ENCODE peak calls at places on chromosomes 13 and 19, in seven cellular contexts. One of them, this sample, is unnamed.

GRCh38 chr13:46607768-46608553 is 55.0 kb downstream of the LRCH1 start:
- DNase-seq in K562: no peak
- DNase-seq in HCT116: peak
- DNase-seq in HepG2: peak
- DNase-seq in H1: no peak
- DNase-seq in SK-N-SH: no peak
- DNase-seq in GM12878: no peak
- DNase-seq in this sample: no peak

GRCh38 chr13:45878966-45879365 is 27.4 kb upstream of the SIAH3 start:
- DNase-seq in GM12878: no peak
- DNase-seq in SK-N-SH: no peak
- DNase-seq in H1: no peak
- DNase-seq in HCT116: no peak
- DNase-seq in HepG2: no peak
- DNase-seq in K562: no peak
- DNase-seq in this sample: no peak

GRCh38 chr19:50432658-50433057 is at the start of gene MYBPC2:
- DNase-seq in HCT116: no peak
- DNase-seq in H1: no peak
- DNase-seq in GM12878: no peak
- DNase-seq in K562: peak
- DNase-seq in HepG2: no peak
- DNase-seq in SK-N-SH: no peak
- DNase-seq in this sample: no peak

GRCh38 chr13:41694902-41695301 is 237.6 kb downstream of the RGCC start:
- DNase-seq in H1: no peak
- DNase-seq in K562: no peak
- DNase-seq in GM12878: peak
- DNase-seq in HCT116: peak
- DNase-seq in HepG2: no peak
- DNase-seq in SK-N-SH: no peak
- DNase-seq in this sample: no peak

GRCh38 chr19:47032171-47032811 is 12.7 kb downstream of the NPAS1 start:
- DNase-seq in SK-N-SH: peak
- DNase-seq in K562: peak
- DNase-seq in H1: no peak
- DNase-seq in HCT116: peak
- DNase-seq in HepG2: no peak
- DNase-seq in GM12878: no peak
- DNase-seq in this sample: no peak

GRCh38 chr13:44622701-44623100 is 46.6 kb upstream of the TSC22D1 start:
- DNase-seq in K562: no peak
- DNase-seq in HepG2: no peak
- DNase-seq in H1: no peak
- DNase-seq in GM12878: no peak
- DNase-seq in SK-N-SH: no peak
- DNase-seq in HCT116: no peak
- DNase-seq in this sample: no peak

GRCh38 chr13:20351279-20352022 is 119.3 kb upstream of the GJB6 start:
- DNase-seq in SK-N-SH: no peak
- DNase-seq in K562: no peak
- DNase-seq in HepG2: no peak
- DNase-seq in H1: no peak
- DNase-seq in GM12878: no peak
- DNase-seq in HCT116: no peak
- DNase-seq in this sample: no peak

GRCh38 chr19:6273701-6274601 is 5.8 kb downstream of the MLLT1 start:
- DNase-seq in GM12878: no peak
- DNase-seq in HCT116: no peak
- DNase-seq in H1: no peak
- DNase-seq in K562: peak
- DNase-seq in HepG2: peak
- DNase-seq in SK-N-SH: peak
- DNase-seq in this sample: no peak

GRCh38 chr13:41791056-41791455 is 169.9 kb downstream of the VWA8 start:
- DNase-seq in GM12878: no peak
- DNase-seq in H1: no peak
- DNase-seq in HCT116: no peak
- DNase-seq in K562: no peak
- DNase-seq in SK-N-SH: no peak
- DNase-seq in HepG2: no peak
- DNase-seq in this sample: no peak

GRCh38 chr13:112184261-112184660 is 117.3 kb downstream of the SOX1 start:
- DNase-seq in H1: no peak
- DNase-seq in HepG2: no peak
- DNase-seq in HCT116: no peak
- DNase-seq in SK-N-SH: no peak
- DNase-seq in K562: no peak
- DNase-seq in GM12878: no peak
- DNase-seq in this sample: no peak

GRCh38 chr13:30526612-30527217 is 61.0 kb upstream of the HMGB1 start:
- DNase-seq in GM12878: no peak
- DNase-seq in HCT116: no peak
- DNase-seq in SK-N-SH: peak
- DNase-seq in HepG2: peak
- DNase-seq in K562: no peak
- DNase-seq in H1: no peak
- DNase-seq in this sample: no peak

GRCh38 chr19:51621178-51621577 is 9.0 kb downstream of the SIGLEC5 start:
- DNase-seq in HCT116: no peak
- DNase-seq in SK-N-SH: no peak
- DNase-seq in HepG2: no peak
- DNase-seq in H1: no peak
- DNase-seq in GM12878: peak
- DNase-seq in K562: no peak
- DNase-seq in this sample: no peak

GRCh38 chr19:50568321-50569022 is at the start of gene LRRC4B:
- DNase-seq in HCT116: no peak
- DNase-seq in H1: no peak
- DNase-seq in HepG2: no peak
- DNase-seq in K562: peak
- DNase-seq in GM12878: no peak
- DNase-seq in SK-N-SH: peak
- DNase-seq in this sample: no peak

GRCh38 chr13:27188239-27188638 is 16.6 kb upstream of the USP12 start:
- DNase-seq in SK-N-SH: no peak
- DNase-seq in K562: no peak
- DNase-seq in H1: no peak
- DNase-seq in GM12878: no peak
- DNase-seq in HepG2: no peak
- DNase-seq in HCT116: no peak
- DNase-seq in this sample: no peak

GRCh38 chr19:27679905-27680304 is 1533.0 kb downstream of the UQCRFS1 start:
- DNase-seq in SK-N-SH: no peak
- DNase-seq in GM12878: no peak
- DNase-seq in H1: no peak
- DNase-seq in HCT116: no peak
- DNase-seq in K562: no peak
- DNase-seq in HepG2: no peak
- DNase-seq in this sample: no peak

GRCh38 chr19:4715529-4716221 is 8.0 kb downstream of the DPP9 start:
- DNase-seq in GM12878: no peak
- DNase-seq in H1: no peak
- DNase-seq in HepG2: peak
- DNase-seq in HCT116: no peak
- DNase-seq in K562: no peak
- DNase-seq in SK-N-SH: peak
- DNase-seq in this sample: no peak

GRCh38 chr13:45807520-45808099 is 43.9 kb downstream of the SIAH3 start:
- DNase-seq in HCT116: peak
- DNase-seq in GM12878: peak
- DNase-seq in H1: no peak
- DNase-seq in K562: peak
- DNase-seq in SK-N-SH: peak
- DNase-seq in HepG2: peak
- DNase-seq in this sample: peak

GRCh38 chr19:55939206-55939605 is 7.1 kb upstream of the NLRP13 start:
- DNase-seq in K562: no peak
- DNase-seq in HepG2: no peak
- DNase-seq in HCT116: no peak
- DNase-seq in H1: no peak
- DNase-seq in SK-N-SH: no peak
- DNase-seq in GM12878: no peak
- DNase-seq in this sample: no peak

GRCh38 chr19:57068921-57069697 is 50.7 kb upstream of the USP29 start:
- DNase-seq in H1: no peak
- DNase-seq in SK-N-SH: peak
- DNase-seq in GM12878: no peak
- DNase-seq in K562: no peak
- DNase-seq in HepG2: peak
- DNase-seq in HCT116: no peak
- DNase-seq in this sample: peak

GRCh38 chr13:40985596-40986327 is 33.4 kb downstream of the ELF1 start:
- DNase-seq in GM12878: no peak
- DNase-seq in HepG2: no peak
- DNase-seq in HCT116: no peak
- DNase-seq in H1: no peak
- DNase-seq in SK-N-SH: no peak
- DNase-seq in K562: no peak
- DNase-seq in this sample: no peak

GRCh38 chr13:96988441-96988840 is 5.8 kb downstream of the OXGR1 start:
- DNase-seq in GM12878: no peak
- DNase-seq in K562: no peak
- DNase-seq in SK-N-SH: peak
- DNase-seq in HepG2: no peak
- DNase-seq in HCT116: no peak
- DNase-seq in H1: no peak
- DNase-seq in this sample: no peak

GRCh38 chr13:96982672-96983071 is 11.6 kb downstream of the OXGR1 start:
- DNase-seq in HepG2: no peak
- DNase-seq in SK-N-SH: no peak
- DNase-seq in HCT116: no peak
- DNase-seq in H1: no peak
- DNase-seq in K562: no peak
- DNase-seq in GM12878: no peak
- DNase-seq in this sample: no peak

DNA sequence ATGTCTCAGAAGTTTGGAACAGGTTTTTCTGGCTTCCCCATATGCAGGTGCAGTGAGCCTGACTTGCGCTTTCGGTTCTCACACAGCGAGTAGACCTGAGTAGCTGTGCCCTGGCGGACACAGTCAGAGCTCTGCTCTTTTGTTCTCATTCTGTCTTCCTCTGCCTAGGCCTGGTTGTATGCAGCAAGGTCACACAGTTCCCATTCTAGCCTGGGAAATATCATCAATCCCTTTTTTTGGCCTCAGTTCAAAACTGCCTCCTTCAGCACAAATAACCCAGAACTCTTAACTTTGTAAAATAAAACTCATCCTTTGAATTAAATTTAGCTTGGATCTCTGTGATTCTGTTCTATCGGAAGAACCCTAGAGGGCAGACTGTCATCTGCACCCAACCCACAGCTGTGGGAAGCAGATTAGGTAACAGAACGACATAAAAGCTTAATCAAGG is 10.2 kb downstream of the OXGR1 start:
- DNase-seq in K562: no peak
- DNase-seq in SK-N-SH: peak
- DNase-seq in GM12878: peak
- DNase-seq in H1: no peak
- DNase-seq in HepG2: no peak
- DNase-seq in HCT116: no peak
- DNase-seq in this sample: no peak
- TF ChIP-seq YY1 in K562: no peak
- TF ChIP-seq YY1 in SK-N-SH: no peak
- TF ChIP-seq YY1 in GM12878: no peak
- TF ChIP-seq YY1 in H1: no peak
- TF ChIP-seq YY1 in HepG2: no peak
- TF ChIP-seq YY1 in HCT116: no peak
- TF ChIP-seq YY1 in this sample: no peak

GRCh38 chr13:31747966-31748365 is 8.6 kb downstream of the RXFP2 start:
- DNase-seq in H1: no peak
- DNase-seq in SK-N-SH: no peak
- DNase-seq in K562: no peak
- DNase-seq in HepG2: no peak
- DNase-seq in HCT116: no peak
- DNase-seq in GM12878: no peak
- DNase-seq in this sample: no peak

GRCh38 chr13:31739226-31739625 is at the start of gene RXFP2:
- DNase-seq in K562: no peak
- DNase-seq in HepG2: no peak
- DNase-seq in H1: no peak
- DNase-seq in HCT116: no peak
- DNase-seq in GM12878: no peak
- DNase-seq in SK-N-SH: no peak
- DNase-seq in this sample: no peak

GRCh38 chr13:31747271-31747670 is 7.9 kb downstream of the RXFP2 start:
- DNase-seq in SK-N-SH: no peak
- DNase-seq in HepG2: no peak
- DNase-seq in K562: no peak
- DNase-seq in HCT116: no peak
- DNase-seq in GM12878: no peak
- DNase-seq in H1: no peak
- DNase-seq in this sample: no peak

DNA sequence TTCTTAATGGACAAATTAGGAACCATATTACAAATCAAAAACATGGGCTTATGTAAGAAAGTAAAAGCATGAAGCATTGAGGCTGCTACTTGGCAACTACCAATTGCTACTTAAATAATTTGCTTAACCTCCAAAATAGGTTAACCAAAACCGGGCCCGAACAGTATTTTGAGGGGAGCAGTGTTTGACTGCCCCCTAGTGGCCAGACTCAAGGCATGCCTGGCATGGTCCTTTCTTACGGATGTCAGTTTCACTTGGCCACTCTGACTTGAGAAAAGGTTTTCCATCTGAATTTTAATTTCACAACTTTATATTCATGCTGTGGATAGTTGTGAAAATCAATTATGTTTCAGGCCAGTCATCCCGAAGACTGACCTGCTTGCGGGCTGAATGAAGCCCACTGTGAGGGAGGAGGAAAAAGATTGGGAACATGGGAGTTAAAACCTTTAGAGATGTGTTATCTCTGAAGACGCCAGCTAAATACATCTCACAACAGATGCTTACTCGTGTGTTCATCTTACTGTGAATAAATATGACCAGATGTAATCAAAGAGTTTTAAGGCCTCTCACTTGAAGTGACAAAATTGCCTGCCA is 2.9 kb downstream of the RXFP2 start:
- DNase-seq in HepG2: peak
- DNase-seq in K562: peak
- DNase-seq in SK-N-SH: peak
- DNase-seq in H1: peak
- DNase-seq in GM12878: peak
- DNase-seq in HCT116: peak
- DNase-seq in this sample: peak
- TF ChIP-seq YY1 in HepG2: no peak
- TF ChIP-seq YY1 in K562: no peak
- TF ChIP-seq YY1 in SK-N-SH: no peak
- TF ChIP-seq YY1 in H1: no peak
- TF ChIP-seq YY1 in GM12878: peak
- TF ChIP-seq YY1 in HCT116: no peak
- TF ChIP-seq YY1 in this sample: no peak

GRCh38 chr13:39888865-39889810 is 233.7 kb downstream of the COG6 start:
- DNase-seq in SK-N-SH: no peak
- DNase-seq in K562: no peak
- DNase-seq in GM12878: no peak
- DNase-seq in H1: no peak
- DNase-seq in HepG2: no peak
- DNase-seq in HCT116: no peak
- DNase-seq in this sample: no peak
- TF ChIP-seq YY1 in SK-N-SH: no peak
- TF ChIP-seq YY1 in K562: no peak
- TF ChIP-seq YY1 in GM12878: no peak
- TF ChIP-seq YY1 in H1: no peak
- TF ChIP-seq YY1 in HepG2: no peak
- TF ChIP-seq YY1 in HCT116: no peak
- TF ChIP-seq YY1 in this sample: no peak

GRCh38 chr19:13795595-13796300 is 505 bp downstream of the ZSWIM4 start:
- DNase-seq in HCT116: no peak
- DNase-seq in SK-N-SH: peak
- DNase-seq in HepG2: no peak
- DNase-seq in H1: no peak
- DNase-seq in GM12878: no peak
- DNase-seq in K562: peak
- DNase-seq in this sample: no peak
- TF ChIP-seq YY1 in HCT116: no peak
- TF ChIP-seq YY1 in SK-N-SH: no peak
- TF ChIP-seq YY1 in HepG2: no peak
- TF ChIP-seq YY1 in H1: no peak
- TF ChIP-seq YY1 in GM12878: peak
- TF ChIP-seq YY1 in K562: no peak
- TF ChIP-seq YY1 in this sample: no peak

This sample was measured in NT2/D1.